ENCODE peak calls at places on chromosomes 5 and 9, in nine cellular contexts. One of them, this sample, is unnamed.

GRCh38 chr5:124990723-124991122 is 244.3 kb upstream of the ZNF608 start:
- DNase-seq in SK-N-SH: no peak
- DNase-seq in fibroblast of pulmonary artery: no peak
- DNase-seq in type B pancreatic cell: no peak
- DNase-seq in MM.1S: no peak
- DNase-seq in HCT116: no peak
- DNase-seq in stomach: no peak
- DNase-seq in left ventricle myocardium inferior: no peak
- DNase-seq in esophagus squamous epithelium: no peak
- DNase-seq in this sample: no peak

GRCh38 chr9:96408409-96409280 is 9.5 kb downstream of the ZNF367 start:
- DNase-seq in MM.1S: no peak
- DNase-seq in left ventricle myocardium inferior: no peak
- DNase-seq in SK-N-SH: no peak
- DNase-seq in stomach: no peak
- DNase-seq in type B pancreatic cell: no peak
- DNase-seq in HCT116: no peak
- DNase-seq in fibroblast of pulmonary artery: no peak
- DNase-seq in esophagus squamous epithelium: no peak
- DNase-seq in this sample: no peak

GRCh38 chr9:14271078-14271673 is 42.8 kb downstream of the NFIB start:
- DNase-seq in HCT116: no peak
- DNase-seq in fibroblast of pulmonary artery: peak
- DNase-seq in stomach: peak
- DNase-seq in MM.1S: no peak
- DNase-seq in esophagus squamous epithelium: no peak
- DNase-seq in left ventricle myocardium inferior: peak
- DNase-seq in type B pancreatic cell: peak
- DNase-seq in SK-N-SH: peak
- DNase-seq in this sample: peak

GRCh38 chr9:112867275-112867991 is 23.2 kb downstream of the SLC46A2 start:
- DNase-seq in MM.1S: no peak
- DNase-seq in SK-N-SH: no peak
- DNase-seq in HCT116: peak
- DNase-seq in stomach: no peak
- DNase-seq in esophagus squamous epithelium: no peak
- DNase-seq in fibroblast of pulmonary artery: peak
- DNase-seq in type B pancreatic cell: no peak
- DNase-seq in left ventricle myocardium inferior: no peak
- DNase-seq in this sample: peak

GRCh38 chr9:134435527-134436355 is 109.5 kb downstream of the RXRA start:
- DNase-seq in stomach: no peak
- DNase-seq in fibroblast of pulmonary artery: no peak
- DNase-seq in MM.1S: no peak
- DNase-seq in type B pancreatic cell: no peak
- DNase-seq in left ventricle myocardium inferior: no peak
- DNase-seq in esophagus squamous epithelium: no peak
- DNase-seq in HCT116: no peak
- DNase-seq in SK-N-SH: no peak
- DNase-seq in this sample: no peak

GRCh38 chr9:123469231-123469630 is 113.2 kb downstream of the CRB2 start:
- DNase-seq in MM.1S: no peak
- DNase-seq in esophagus squamous epithelium: no peak
- DNase-seq in stomach: no peak
- DNase-seq in SK-N-SH: no peak
- DNase-seq in type B pancreatic cell: no peak
- DNase-seq in fibroblast of pulmonary artery: no peak
- DNase-seq in HCT116: no peak
- DNase-seq in left ventricle myocardium inferior: no peak
- DNase-seq in this sample: no peak

GRCh38 chr9:135037521-135038250 is 49.8 kb upstream of the OLFM1 start:
- DNase-seq in left ventricle myocardium inferior: no peak
- DNase-seq in MM.1S: no peak
- DNase-seq in stomach: peak
- DNase-seq in type B pancreatic cell: peak
- DNase-seq in SK-N-SH: no peak
- DNase-seq in HCT116: no peak
- DNase-seq in esophagus squamous epithelium: no peak
- DNase-seq in fibroblast of pulmonary artery: no peak
- DNase-seq in this sample: no peak

GRCh38 chr5:125976421-125977060 is 446.7 kb upstream of the GRAMD2B start:
- DNase-seq in MM.1S: no peak
- DNase-seq in type B pancreatic cell: no peak
- DNase-seq in left ventricle myocardium inferior: no peak
- DNase-seq in fibroblast of pulmonary artery: no peak
- DNase-seq in stomach: no peak
- DNase-seq in esophagus squamous epithelium: no peak
- DNase-seq in HCT116: no peak
- DNase-seq in SK-N-SH: no peak
- DNase-seq in this sample: no peak

GRCh38 chr5:137306903-137307302 is 192.2 kb downstream of the SPOCK1 start:
- DNase-seq in SK-N-SH: no peak
- DNase-seq in HCT116: no peak
- DNase-seq in fibroblast of pulmonary artery: no peak
- DNase-seq in type B pancreatic cell: no peak
- DNase-seq in esophagus squamous epithelium: no peak
- DNase-seq in stomach: no peak
- DNase-seq in left ventricle myocardium inferior: no peak
- DNase-seq in MM.1S: no peak
- DNase-seq in this sample: no peak

GRCh38 chr5:33526755-33527154 is 86.0 kb downstream of the TARS1 start:
- DNase-seq in fibroblast of pulmonary artery: no peak
- DNase-seq in MM.1S: no peak
- DNase-seq in type B pancreatic cell: peak
- DNase-seq in left ventricle myocardium inferior: no peak
- DNase-seq in stomach: no peak
- DNase-seq in esophagus squamous epithelium: no peak
- DNase-seq in SK-N-SH: no peak
- DNase-seq in HCT116: no peak
- DNase-seq in this sample: peak

GRCh38 chr5:131786900-131787692 is 9.7 kb downstream of the FNIP1 start:
- DNase-seq in esophagus squamous epithelium: no peak
- DNase-seq in SK-N-SH: no peak
- DNase-seq in fibroblast of pulmonary artery: no peak
- DNase-seq in HCT116: no peak
- DNase-seq in left ventricle myocardium inferior: no peak
- DNase-seq in type B pancreatic cell: no peak
- DNase-seq in stomach: no peak
- DNase-seq in MM.1S: no peak
- DNase-seq in this sample: no peak

DNA sequence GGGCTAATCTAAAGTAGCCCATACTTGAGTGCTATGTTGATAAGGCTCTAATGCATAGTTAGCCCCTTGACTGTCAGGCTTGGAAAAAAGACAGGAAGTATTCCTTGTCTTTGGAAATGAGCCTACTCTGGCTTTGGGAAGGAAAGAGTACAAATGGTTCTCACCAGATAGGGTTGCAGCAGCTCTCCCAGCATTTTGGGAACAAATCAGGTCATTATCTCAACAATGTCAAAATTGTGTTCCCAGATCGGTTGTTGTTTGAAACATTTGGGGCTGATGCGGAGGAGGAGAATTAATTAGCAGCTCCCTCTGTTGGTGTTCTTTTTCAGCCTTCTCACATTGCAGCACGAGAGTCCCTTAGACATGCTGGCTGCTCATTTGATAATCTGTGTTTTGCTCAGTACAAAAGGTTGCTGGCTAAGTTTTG is 294.7 kb upstream of the DMRT1 start:
- DNase-seq in left ventricle myocardium inferior: no peak
- DNase-seq in fibroblast of pulmonary artery: peak
- DNase-seq in type B pancreatic cell: no peak
- DNase-seq in esophagus squamous epithelium: no peak
- DNase-seq in MM.1S: no peak
- DNase-seq in SK-N-SH: no peak
- DNase-seq in HCT116: no peak
- DNase-seq in stomach: no peak
- DNase-seq in this sample: no peak
- TF ChIP-seq CTCF in left ventricle myocardium inferior: peak
- TF ChIP-seq CTCF in fibroblast of pulmonary artery: peak
- TF ChIP-seq CTCF in type B pancreatic cell: peak
- TF ChIP-seq CTCF in esophagus squamous epithelium: peak
- TF ChIP-seq CTCF in MM.1S: peak
- TF ChIP-seq CTCF in SK-N-SH: peak
- TF ChIP-seq CTCF in HCT116: peak
- TF ChIP-seq CTCF in stomach: peak
- TF ChIP-seq CTCF in this sample: no peak

GRCh38 chr5:31819926-31820516 is 181.1 kb downstream of the PDZD2 start:
- DNase-seq in SK-N-SH: no peak
- DNase-seq in left ventricle myocardium inferior: no peak
- DNase-seq in HCT116: no peak
- DNase-seq in MM.1S: no peak
- DNase-seq in esophagus squamous epithelium: no peak
- DNase-seq in stomach: no peak
- DNase-seq in fibroblast of pulmonary artery: no peak
- DNase-seq in type B pancreatic cell: no peak
- DNase-seq in this sample: no peak

GRCh38 chr5:31823477-31823876 is 184.5 kb downstream of the PDZD2 start:
- DNase-seq in SK-N-SH: no peak
- DNase-seq in stomach: no peak
- DNase-seq in type B pancreatic cell: no peak
- DNase-seq in left ventricle myocardium inferior: no peak
- DNase-seq in esophagus squamous epithelium: no peak
- DNase-seq in MM.1S: no peak
- DNase-seq in HCT116: no peak
- DNase-seq in fibroblast of pulmonary artery: peak
- DNase-seq in this sample: no peak

GRCh38 chr5:31827862-31828261 is 188.9 kb downstream of the PDZD2 start:
- DNase-seq in type B pancreatic cell: no peak
- DNase-seq in esophagus squamous epithelium: no peak
- DNase-seq in fibroblast of pulmonary artery: no peak
- DNase-seq in SK-N-SH: no peak
- DNase-seq in left ventricle myocardium inferior: no peak
- DNase-seq in MM.1S: no peak
- DNase-seq in HCT116: no peak
- DNase-seq in stomach: no peak
- DNase-seq in this sample: peak

GRCh38 chr5:31824886-31825774 is 186.2 kb downstream of the PDZD2 start:
- DNase-seq in MM.1S: peak
- DNase-seq in type B pancreatic cell: no peak
- DNase-seq in HCT116: peak
- DNase-seq in stomach: peak
- DNase-seq in SK-N-SH: peak
- DNase-seq in esophagus squamous epithelium: no peak
- DNase-seq in left ventricle myocardium inferior: no peak
- DNase-seq in fibroblast of pulmonary artery: peak
- DNase-seq in this sample: peak

DNA sequence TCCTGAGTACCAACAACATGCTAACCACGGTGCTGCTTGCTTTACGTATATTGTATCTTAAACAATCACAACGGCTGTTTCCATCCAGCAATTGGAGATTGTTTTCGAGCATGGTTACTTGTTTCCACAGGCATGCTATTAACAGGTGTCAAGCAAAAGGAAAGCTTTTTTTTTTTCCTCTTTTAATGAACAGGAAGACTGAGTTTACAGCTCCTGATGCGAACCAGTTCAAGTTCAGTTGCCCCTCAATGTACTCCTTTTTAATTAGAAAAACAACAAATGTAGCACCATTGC is 186.8 kb downstream of the PDZD2 start:
- DNase-seq in esophagus squamous epithelium: no peak
- DNase-seq in SK-N-SH: no peak
- DNase-seq in stomach: no peak
- DNase-seq in fibroblast of pulmonary artery: no peak
- DNase-seq in HCT116: no peak
- DNase-seq in MM.1S: no peak
- DNase-seq in left ventricle myocardium inferior: no peak
- DNase-seq in type B pancreatic cell: no peak
- DNase-seq in this sample: no peak
- TF ChIP-seq CTCF in esophagus squamous epithelium: no peak
- TF ChIP-seq CTCF in SK-N-SH: no peak
- TF ChIP-seq CTCF in stomach: peak
- TF ChIP-seq CTCF in fibroblast of pulmonary artery: no peak
- TF ChIP-seq CTCF in HCT116: no peak
- TF ChIP-seq CTCF in MM.1S: no peak
- TF ChIP-seq CTCF in left ventricle myocardium inferior: no peak
- TF ChIP-seq CTCF in type B pancreatic cell: peak
- TF ChIP-seq CTCF in this sample: no peak

DNA sequence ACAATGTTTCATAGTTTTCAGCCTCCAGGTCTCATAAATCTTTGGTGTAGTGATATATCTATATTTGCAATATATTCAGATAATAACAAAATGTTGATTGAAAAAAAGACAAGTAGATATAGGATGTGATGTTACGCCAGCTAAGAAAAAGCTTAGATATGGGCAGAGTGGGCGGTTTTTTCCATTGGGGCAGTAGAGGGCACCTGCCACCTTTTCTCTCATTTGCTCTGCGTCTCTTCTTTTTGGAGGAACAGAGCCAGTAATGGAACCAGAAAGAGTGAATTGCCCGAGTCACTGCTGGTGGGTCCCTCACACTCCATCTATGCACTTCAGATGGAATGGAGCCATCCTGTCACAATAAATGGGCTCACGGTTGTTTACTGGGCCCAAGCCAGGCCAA is 62.1 kb upstream of the FANCC start:
- DNase-seq in HCT116: no peak
- DNase-seq in type B pancreatic cell: no peak
- DNase-seq in esophagus squamous epithelium: no peak
- DNase-seq in stomach: no peak
- DNase-seq in fibroblast of pulmonary artery: no peak
- DNase-seq in MM.1S: no peak
- DNase-seq in left ventricle myocardium inferior: no peak
- DNase-seq in SK-N-SH: no peak
- DNase-seq in this sample: no peak
- TF ChIP-seq CTCF in HCT116: peak
- TF ChIP-seq CTCF in type B pancreatic cell: no peak
- TF ChIP-seq CTCF in esophagus squamous epithelium: no peak
- TF ChIP-seq CTCF in stomach: no peak
- TF ChIP-seq CTCF in fibroblast of pulmonary artery: no peak
- TF ChIP-seq CTCF in MM.1S: no peak
- TF ChIP-seq CTCF in left ventricle myocardium inferior: no peak
- TF ChIP-seq CTCF in SK-N-SH: no peak
- TF ChIP-seq CTCF in this sample: no peak

DNA sequence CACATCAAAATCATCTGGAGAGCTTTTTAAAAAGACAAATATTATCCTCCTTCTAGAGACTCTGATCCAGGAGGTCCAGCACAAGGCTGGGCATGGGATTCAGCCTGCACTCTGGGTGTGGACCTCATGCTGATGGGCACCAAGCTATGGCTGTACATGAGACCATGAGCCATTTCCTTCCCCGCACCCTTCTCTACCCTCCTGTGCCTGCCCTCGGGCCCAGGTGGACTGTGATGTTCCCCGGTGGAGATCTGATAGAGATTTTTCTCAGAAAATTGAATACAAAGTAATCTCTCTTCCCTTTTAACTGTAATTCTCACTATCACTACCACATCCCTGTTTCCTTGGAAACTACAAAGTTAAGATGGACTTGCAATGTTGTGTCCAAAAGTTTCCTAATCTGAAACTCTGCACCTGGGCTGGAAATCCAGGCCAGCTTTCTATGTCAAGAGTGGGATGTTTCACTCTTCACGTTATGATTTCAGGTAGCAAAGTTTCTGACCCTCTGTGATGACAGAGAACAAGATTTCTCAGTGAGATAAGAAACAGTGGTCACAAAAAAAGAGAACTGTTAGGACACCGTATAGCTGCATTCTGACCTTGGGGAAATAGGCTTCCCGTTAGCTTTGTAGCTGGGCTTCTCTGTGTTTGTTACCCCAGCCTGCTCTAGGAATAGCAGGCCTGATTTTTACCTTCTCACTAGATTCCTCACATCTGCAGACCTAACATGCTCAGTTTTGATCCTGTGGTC is 11.5 kb downstream of the SFXN1 start:
- DNase-seq in left ventricle myocardium inferior: no peak
- DNase-seq in type B pancreatic cell: no peak
- DNase-seq in HCT116: no peak
- DNase-seq in fibroblast of pulmonary artery: no peak
- DNase-seq in stomach: no peak
- DNase-seq in MM.1S: no peak
- DNase-seq in esophagus squamous epithelium: no peak
- DNase-seq in SK-N-SH: no peak
- DNase-seq in this sample: no peak
- TF ChIP-seq CTCF in left ventricle myocardium inferior: no peak
- TF ChIP-seq CTCF in type B pancreatic cell: no peak
- TF ChIP-seq CTCF in HCT116: no peak
- TF ChIP-seq CTCF in fibroblast of pulmonary artery: no peak
- TF ChIP-seq CTCF in stomach: no peak
- TF ChIP-seq CTCF in MM.1S: no peak
- TF ChIP-seq CTCF in esophagus squamous epithelium: no peak
- TF ChIP-seq CTCF in SK-N-SH: no peak
- TF ChIP-seq CTCF in this sample: no peak